ENCODE peak calls at places on chromosomes 4 and X, in seven cellular contexts. One of them, this sample, is unnamed.

GRCh38 chr4:81609844-81610243 is 138.1 kb upstream of the RASGEF1B start:
- DNase-seq in endothelial cell of umbilical vein: no peak
- DNase-seq in NCI-H2081: no peak
- DNase-seq in keratinocyte: no peak
- DNase-seq in T follicular helper cell: no peak
- DNase-seq in GM04504: no peak
- DNase-seq in GDM1: no peak
- DNase-seq in this sample: no peak

GRCh38 chr4:653080-653821 is 20.8 kb downstream of the ATP5ME start:
- DNase-seq in NCI-H2081: no peak
- DNase-seq in GDM1: no peak
- DNase-seq in keratinocyte: no peak
- DNase-seq in endothelial cell of umbilical vein: no peak
- DNase-seq in T follicular helper cell: no peak
- DNase-seq in GM04504: no peak
- DNase-seq in this sample: no peak

GRCh38 chr4:74418063-74418670 is 26.8 kb upstream of the AREG start:
- DNase-seq in GDM1: no peak
- DNase-seq in NCI-H2081: no peak
- DNase-seq in T follicular helper cell: no peak
- DNase-seq in GM04504: peak
- DNase-seq in endothelial cell of umbilical vein: peak
- DNase-seq in keratinocyte: no peak
- DNase-seq in this sample: peak

GRCh38 chrX:46922601-46923000 is 10.4 kb downstream of the JADE3 start:
- DNase-seq in GM04504: no peak
- DNase-seq in endothelial cell of umbilical vein: no peak
- DNase-seq in GDM1: no peak
- DNase-seq in T follicular helper cell: no peak
- DNase-seq in keratinocyte: no peak
- DNase-seq in NCI-H2081: no peak
- DNase-seq in this sample: no peak

GRCh38 chrX:107700317-107700774 is 72.0 kb downstream of the PRPS1 start:
- DNase-seq in GM04504: no peak
- DNase-seq in NCI-H2081: no peak
- DNase-seq in keratinocyte: no peak
- DNase-seq in T follicular helper cell: no peak
- DNase-seq in endothelial cell of umbilical vein: no peak
- DNase-seq in GDM1: no peak
- DNase-seq in this sample: no peak

GRCh38 chr4:26731342-26731741 is 129.3 kb upstream of the STIM2 start:
- DNase-seq in GDM1: no peak
- DNase-seq in T follicular helper cell: no peak
- DNase-seq in keratinocyte: no peak
- DNase-seq in endothelial cell of umbilical vein: no peak
- DNase-seq in NCI-H2081: no peak
- DNase-seq in GM04504: no peak
- DNase-seq in this sample: no peak

GRCh38 chr4:188245651-188246050 is 106.4 kb downstream of the TRIML1 start:
- DNase-seq in NCI-H2081: no peak
- DNase-seq in T follicular helper cell: no peak
- DNase-seq in keratinocyte: no peak
- DNase-seq in GDM1: no peak
- DNase-seq in endothelial cell of umbilical vein: no peak
- DNase-seq in GM04504: no peak
- DNase-seq in this sample: no peak

GRCh38 chr4:88792821-88793220 is 95.2 kb upstream of the NAP1L5 start:
- DNase-seq in NCI-H2081: no peak
- DNase-seq in GM04504: no peak
- DNase-seq in keratinocyte: no peak
- DNase-seq in GDM1: no peak
- DNase-seq in endothelial cell of umbilical vein: peak
- DNase-seq in T follicular helper cell: no peak
- DNase-seq in this sample: no peak

GRCh38 chr4:78691333-78691732 is 84.8 kb upstream of the BMP2K start:
- DNase-seq in endothelial cell of umbilical vein: no peak
- DNase-seq in T follicular helper cell: no peak
- DNase-seq in GM04504: no peak
- DNase-seq in NCI-H2081: no peak
- DNase-seq in keratinocyte: no peak
- DNase-seq in GDM1: peak
- DNase-seq in this sample: no peak

GRCh38 chr4:55253911-55254593 is 92.0 kb upstream of the SRD5A3 start:
- DNase-seq in GDM1: no peak
- DNase-seq in GM04504: no peak
- DNase-seq in T follicular helper cell: no peak
- DNase-seq in NCI-H2081: no peak
- DNase-seq in keratinocyte: no peak
- DNase-seq in endothelial cell of umbilical vein: peak
- DNase-seq in this sample: no peak

GRCh38 chr4:80133240-80133783 is 60.3 kb upstream of the ANTXR2 start:
- DNase-seq in NCI-H2081: no peak
- DNase-seq in GM04504: no peak
- DNase-seq in keratinocyte: no peak
- DNase-seq in GDM1: no peak
- DNase-seq in T follicular helper cell: no peak
- DNase-seq in endothelial cell of umbilical vein: no peak
- DNase-seq in this sample: no peak

GRCh38 chrX:130793966-130794365 is 109.0 kb downstream of the ENOX2 start:
- DNase-seq in T follicular helper cell: no peak
- DNase-seq in keratinocyte: no peak
- DNase-seq in endothelial cell of umbilical vein: peak
- DNase-seq in NCI-H2081: peak
- DNase-seq in GM04504: no peak
- DNase-seq in GDM1: no peak
- DNase-seq in this sample: no peak

GRCh38 chr4:109411964-109412363 is 21.7 kb upstream of the SEC24B start:
- DNase-seq in GM04504: no peak
- DNase-seq in NCI-H2081: no peak
- DNase-seq in T follicular helper cell: no peak
- DNase-seq in endothelial cell of umbilical vein: peak
- DNase-seq in keratinocyte: no peak
- DNase-seq in GDM1: no peak
- DNase-seq in this sample: no peak

GRCh38 chrX:47145408-47146120 is 543 bp downstream of the RBM10 start:
- DNase-seq in GM04504: no peak
- DNase-seq in endothelial cell of umbilical vein: no peak
- DNase-seq in NCI-H2081: peak
- DNase-seq in GDM1: no peak
- DNase-seq in keratinocyte: no peak
- DNase-seq in T follicular helper cell: no peak
- DNase-seq in this sample: no peak

GRCh38 chrX:140190441-140191108 is 225.3 kb upstream of the CXorf66 start:
- DNase-seq in NCI-H2081: no peak
- DNase-seq in endothelial cell of umbilical vein: no peak
- DNase-seq in GDM1: no peak
- DNase-seq in GM04504: no peak
- DNase-seq in T follicular helper cell: no peak
- DNase-seq in keratinocyte: no peak
- DNase-seq in this sample: no peak

GRCh38 chrX:88613338-88613737 is 133.7 kb upstream of the CPXCR1 start:
- DNase-seq in endothelial cell of umbilical vein: peak
- DNase-seq in GDM1: no peak
- DNase-seq in NCI-H2081: peak
- DNase-seq in T follicular helper cell: no peak
- DNase-seq in GM04504: no peak
- DNase-seq in keratinocyte: no peak
- DNase-seq in this sample: no peak

GRCh38 chrX:3181846-3182245 is 140.6 kb downstream of the ARSF start:
- DNase-seq in GM04504: no peak
- DNase-seq in endothelial cell of umbilical vein: no peak
- DNase-seq in NCI-H2081: no peak
- DNase-seq in keratinocyte: no peak
- DNase-seq in GDM1: no peak
- DNase-seq in T follicular helper cell: no peak
- DNase-seq in this sample: no peak

GRCh38 chr4:184168406-184169019 is 49.2 kb downstream of the ENPP6 start:
- DNase-seq in GDM1: peak
- DNase-seq in GM04504: peak
- DNase-seq in keratinocyte: no peak
- DNase-seq in endothelial cell of umbilical vein: peak
- DNase-seq in T follicular helper cell: peak
- DNase-seq in NCI-H2081: no peak
- DNase-seq in this sample: no peak

GRCh38 chr4:113179996-113180395 is 130.5 kb downstream of the ANK2 start:
- DNase-seq in keratinocyte: no peak
- DNase-seq in endothelial cell of umbilical vein: no peak
- DNase-seq in NCI-H2081: no peak
- DNase-seq in GM04504: no peak
- DNase-seq in GDM1: no peak
- DNase-seq in T follicular helper cell: no peak
- DNase-seq in this sample: no peak

GRCh38 chr4:182367153-182367552 is 124.0 kb downstream of the TENM3 start:
- DNase-seq in keratinocyte: no peak
- DNase-seq in endothelial cell of umbilical vein: no peak
- DNase-seq in GDM1: no peak
- DNase-seq in NCI-H2081: no peak
- DNase-seq in GM04504: no peak
- DNase-seq in T follicular helper cell: no peak
- DNase-seq in this sample: no peak

GRCh38 chrX:20217279-20217678 is 49.4 kb downstream of the RPS6KA3 start:
- DNase-seq in endothelial cell of umbilical vein: peak
- DNase-seq in NCI-H2081: peak
- DNase-seq in T follicular helper cell: no peak
- DNase-seq in keratinocyte: no peak
- DNase-seq in GM04504: peak
- DNase-seq in GDM1: no peak
- DNase-seq in this sample: no peak

GRCh38 chr4:144402176-144402575 is 243.8 kb upstream of the HHIP start:
- DNase-seq in keratinocyte: no peak
- DNase-seq in T follicular helper cell: no peak
- DNase-seq in NCI-H2081: no peak
- DNase-seq in endothelial cell of umbilical vein: no peak
- DNase-seq in GM04504: no peak
- DNase-seq in GDM1: no peak
- DNase-seq in this sample: no peak

GRCh38 chr4:109429545-109429944 is 4.1 kb upstream of the SEC24B start:
- DNase-seq in GDM1: no peak
- DNase-seq in endothelial cell of umbilical vein: peak
- DNase-seq in GM04504: no peak
- DNase-seq in T follicular helper cell: no peak
- DNase-seq in keratinocyte: no peak
- DNase-seq in NCI-H2081: no peak
- DNase-seq in this sample: peak

GRCh38 chr4:149845643-149846208 is 30.1 kb upstream of the IQCM start:
- DNase-seq in T follicular helper cell: no peak
- DNase-seq in NCI-H2081: peak
- DNase-seq in GDM1: no peak
- DNase-seq in keratinocyte: no peak
- DNase-seq in GM04504: no peak
- DNase-seq in endothelial cell of umbilical vein: no peak
- DNase-seq in this sample: no peak

This sample was measured in epithelial cell of prostate.